ENCODE peak calls at places on chromosomes 6 and 20, in seven cellular contexts. One of them, this sample, is unnamed.

GRCh38 chr20:56166781-56167465 is 81.6 kb upstream of the MC3R start:
- DNase-seq in aorta: no peak
- DNase-seq in activated T-cell treated with anti-CD3 and anti-CD28 coated beads for 4 hours: no peak
- DNase-seq in progenitor cell of endocrine pancreas: no peak
- DNase-seq in activated naive CD8-positive, alpha-beta T cell treated with anti-CD3 and anti-CD28 coated beads, Interleukin-2, amount 50 U/mL, for 24 hours: no peak
- DNase-seq in WTC11: no peak
- DNase-seq in stimulated activated naive B cell treated with anti-CD40 and anti-IgM and Interleukin-4, amounts not matched to agents 10 μg/mL and 1 μg/mL and 100 μg/mL, for 72 hours: no peak
- DNase-seq in this sample: no peak

GRCh38 chr6:166168616-166169548 is 1.2 kb upstream of the TBXT start:
- DNase-seq in aorta: no peak
- DNase-seq in WTC11: peak; percentile 21
- DNase-seq in progenitor cell of endocrine pancreas: no peak
- DNase-seq in activated naive CD8-positive, alpha-beta T cell treated with anti-CD3 and anti-CD28 coated beads, Interleukin-2, amount 50 U/mL, for 24 hours: no peak
- DNase-seq in activated T-cell treated with anti-CD3 and anti-CD28 coated beads for 4 hours: no peak
- DNase-seq in stimulated activated naive B cell treated with anti-CD40 and anti-IgM and Interleukin-4, amounts not matched to agents 10 μg/mL and 1 μg/mL and 100 μg/mL, for 72 hours: no peak
- DNase-seq in this sample: peak; percentile 72

GRCh38 chr6:109428889-109429477 is 11.4 kb downstream of the PPIL6 start:
- DNase-seq in WTC11: no peak
- DNase-seq in stimulated activated naive B cell treated with anti-CD40 and anti-IgM and Interleukin-4, amounts not matched to agents 10 μg/mL and 1 μg/mL and 100 μg/mL, for 72 hours: no peak
- DNase-seq in aorta: no peak
- DNase-seq in activated naive CD8-positive, alpha-beta T cell treated with anti-CD3 and anti-CD28 coated beads, Interleukin-2, amount 50 U/mL, for 24 hours: no peak
- DNase-seq in activated T-cell treated with anti-CD3 and anti-CD28 coated beads for 4 hours: no peak
- DNase-seq in progenitor cell of endocrine pancreas: no peak
- DNase-seq in this sample: no peak

GRCh38 chr6:8434727-8435092 is 635 bp downstream of the SLC35B3 start:
- DNase-seq in activated T-cell treated with anti-CD3 and anti-CD28 coated beads for 4 hours: no peak
- DNase-seq in aorta: no peak
- DNase-seq in progenitor cell of endocrine pancreas: no peak
- DNase-seq in activated naive CD8-positive, alpha-beta T cell treated with anti-CD3 and anti-CD28 coated beads, Interleukin-2, amount 50 U/mL, for 24 hours: no peak
- DNase-seq in stimulated activated naive B cell treated with anti-CD40 and anti-IgM and Interleukin-4, amounts not matched to agents 10 μg/mL and 1 μg/mL and 100 μg/mL, for 72 hours: no peak
- DNase-seq in WTC11: no peak
- DNase-seq in this sample: no peak

GRCh38 chr6:109701774-109702173 is 10.7 kb downstream of the FIG4 start:
- DNase-seq in activated naive CD8-positive, alpha-beta T cell treated with anti-CD3 and anti-CD28 coated beads, Interleukin-2, amount 50 U/mL, for 24 hours: no peak
- DNase-seq in aorta: no peak
- DNase-seq in progenitor cell of endocrine pancreas: no peak
- DNase-seq in WTC11: no peak
- DNase-seq in activated T-cell treated with anti-CD3 and anti-CD28 coated beads for 4 hours: no peak
- DNase-seq in stimulated activated naive B cell treated with anti-CD40 and anti-IgM and Interleukin-4, amounts not matched to agents 10 μg/mL and 1 μg/mL and 100 μg/mL, for 72 hours: peak; percentile 15
- DNase-seq in this sample: peak; percentile 60

GRCh38 chr6:35310265-35310831 is 12.7 kb downstream of the DEF6 start:
- DNase-seq in aorta: no peak
- DNase-seq in WTC11: no peak
- DNase-seq in activated naive CD8-positive, alpha-beta T cell treated with anti-CD3 and anti-CD28 coated beads, Interleukin-2, amount 50 U/mL, for 24 hours: peak; percentile 27
- DNase-seq in progenitor cell of endocrine pancreas: no peak
- DNase-seq in activated T-cell treated with anti-CD3 and anti-CD28 coated beads for 4 hours: no peak
- DNase-seq in stimulated activated naive B cell treated with anti-CD40 and anti-IgM and Interleukin-4, amounts not matched to agents 10 μg/mL and 1 μg/mL and 100 μg/mL, for 72 hours: no peak
- DNase-seq in this sample: no peak

GRCh38 chr6:22627644-22628043 is 58.3 kb downstream of the HDGFL1 start:
- DNase-seq in stimulated activated naive B cell treated with anti-CD40 and anti-IgM and Interleukin-4, amounts not matched to agents 10 μg/mL and 1 μg/mL and 100 μg/mL, for 72 hours: no peak
- DNase-seq in activated T-cell treated with anti-CD3 and anti-CD28 coated beads for 4 hours: no peak
- DNase-seq in activated naive CD8-positive, alpha-beta T cell treated with anti-CD3 and anti-CD28 coated beads, Interleukin-2, amount 50 U/mL, for 24 hours: no peak
- DNase-seq in aorta: no peak
- DNase-seq in progenitor cell of endocrine pancreas: no peak
- DNase-seq in WTC11: no peak
- DNase-seq in this sample: no peak

GRCh38 chr6:41737591-41738130 is 2.3 kb upstream of the TFEB start:
- DNase-seq in stimulated activated naive B cell treated with anti-CD40 and anti-IgM and Interleukin-4, amounts not matched to agents 10 μg/mL and 1 μg/mL and 100 μg/mL, for 72 hours: no peak
- DNase-seq in activated naive CD8-positive, alpha-beta T cell treated with anti-CD3 and anti-CD28 coated beads, Interleukin-2, amount 50 U/mL, for 24 hours: no peak
- DNase-seq in progenitor cell of endocrine pancreas: no peak
- DNase-seq in WTC11: no peak
- DNase-seq in activated T-cell treated with anti-CD3 and anti-CD28 coated beads for 4 hours: no peak
- DNase-seq in aorta: no peak
- DNase-seq in this sample: no peak

This sample was measured in upper lobe of left lung.